ENCODE peak calls at places on chromosomes 3 and 15, in eight cellular contexts. One of them, this sample, is unnamed.

GRCh38 chr15:79933245-79933644 is 36.4 kb upstream of the MTHFS start:
- DNase-seq in dermis microvascular lymphatic vessel endothelial cell: no peak
- DNase-seq in T1000: no peak
- DNase-seq in HAP-1: no peak
- DNase-seq in AG08396: no peak
- DNase-seq in GDM1: no peak
- DNase-seq in stimulated activated CD4-positive, alpha-beta T cell treated with anti-CD3 and anti-CD28 coated beads, Interleukin-15, amount 100 ng/mL, for 1 hour: no peak
- DNase-seq in posterior cingulate gyrus: no peak
- DNase-seq in this sample: no peak

GRCh38 chr3:149314807-149315578 is 18.4 kb downstream of the TM4SF18 start:
- DNase-seq in dermis microvascular lymphatic vessel endothelial cell: no peak
- DNase-seq in T1000: no peak
- DNase-seq in HAP-1: no peak
- DNase-seq in AG08396: peak; percentile 36
- DNase-seq in GDM1: no peak
- DNase-seq in stimulated activated CD4-positive, alpha-beta T cell treated with anti-CD3 and anti-CD28 coated beads, Interleukin-15, amount 100 ng/mL, for 1 hour: no peak
- DNase-seq in posterior cingulate gyrus: no peak
- DNase-seq in this sample: no peak

GRCh38 chr15:52397118-52397517 is 101.5 kb upstream of the MYO5C start:
- DNase-seq in dermis microvascular lymphatic vessel endothelial cell: no peak
- DNase-seq in T1000: no peak
- DNase-seq in HAP-1: no peak
- DNase-seq in AG08396: no peak
- DNase-seq in GDM1: no peak
- DNase-seq in stimulated activated CD4-positive, alpha-beta T cell treated with anti-CD3 and anti-CD28 coated beads, Interleukin-15, amount 100 ng/mL, for 1 hour: no peak
- DNase-seq in posterior cingulate gyrus: no peak
- DNase-seq in this sample: no peak

GRCh38 chr3:56954125-56954524 is 106.3 kb upstream of the SPATA12 start:
- DNase-seq in dermis microvascular lymphatic vessel endothelial cell: no peak
- DNase-seq in T1000: no peak
- DNase-seq in HAP-1: no peak
- DNase-seq in AG08396: no peak
- DNase-seq in GDM1: no peak
- DNase-seq in stimulated activated CD4-positive, alpha-beta T cell treated with anti-CD3 and anti-CD28 coated beads, Interleukin-15, amount 100 ng/mL, for 1 hour: no peak
- DNase-seq in posterior cingulate gyrus: no peak
- DNase-seq in this sample: no peak

GRCh38 chr3:39383190-39383912 is at the start of gene SLC25A38:
- DNase-seq in dermis microvascular lymphatic vessel endothelial cell: peak; percentile 44
- DNase-seq in T1000: no peak
- DNase-seq in HAP-1: peak; percentile 88
- DNase-seq in AG08396: peak; percentile 87
- DNase-seq in GDM1: no peak
- DNase-seq in stimulated activated CD4-positive, alpha-beta T cell treated with anti-CD3 and anti-CD28 coated beads, Interleukin-15, amount 100 ng/mL, for 1 hour: peak; percentile 48
- DNase-seq in posterior cingulate gyrus: peak; percentile 76
- DNase-seq in this sample: no peak

GRCh38 chr15:39388118-39388517 is 192.8 kb upstream of the THBS1 start:
- DNase-seq in dermis microvascular lymphatic vessel endothelial cell: no peak
- DNase-seq in T1000: no peak
- DNase-seq in HAP-1: no peak
- DNase-seq in AG08396: no peak
- DNase-seq in GDM1: no peak
- DNase-seq in stimulated activated CD4-positive, alpha-beta T cell treated with anti-CD3 and anti-CD28 coated beads, Interleukin-15, amount 100 ng/mL, for 1 hour: no peak
- DNase-seq in posterior cingulate gyrus: no peak
- DNase-seq in this sample: no peak

GRCh38 chr3:182364323-182364722 is 429.0 kb upstream of the ATP11B start:
- DNase-seq in dermis microvascular lymphatic vessel endothelial cell: no peak
- DNase-seq in T1000: no peak
- DNase-seq in HAP-1: no peak
- DNase-seq in AG08396: no peak
- DNase-seq in GDM1: no peak
- DNase-seq in stimulated activated CD4-positive, alpha-beta T cell treated with anti-CD3 and anti-CD28 coated beads, Interleukin-15, amount 100 ng/mL, for 1 hour: no peak
- DNase-seq in posterior cingulate gyrus: peak; percentile 27
- DNase-seq in this sample: no peak

GRCh38 chr3:36362216-36362615 is 18.1 kb upstream of the STAC start:
- DNase-seq in dermis microvascular lymphatic vessel endothelial cell: no peak
- DNase-seq in T1000: no peak
- DNase-seq in HAP-1: no peak
- DNase-seq in AG08396: no peak
- DNase-seq in GDM1: no peak
- DNase-seq in stimulated activated CD4-positive, alpha-beta T cell treated with anti-CD3 and anti-CD28 coated beads, Interleukin-15, amount 100 ng/mL, for 1 hour: no peak
- DNase-seq in posterior cingulate gyrus: no peak
- DNase-seq in this sample: no peak

GRCh38 chr15:74889390-74889881 is 406 bp upstream of the MPI start:
- DNase-seq in dermis microvascular lymphatic vessel endothelial cell: no peak
- DNase-seq in T1000: no peak
- DNase-seq in HAP-1: peak; percentile 65
- DNase-seq in AG08396: peak; percentile 64
- DNase-seq in GDM1: peak; percentile 22
- DNase-seq in stimulated activated CD4-positive, alpha-beta T cell treated with anti-CD3 and anti-CD28 coated beads, Interleukin-15, amount 100 ng/mL, for 1 hour: no peak
- DNase-seq in posterior cingulate gyrus: peak; percentile 37
- DNase-seq in this sample: no peak

GRCh38 chr3:196772102-196772501 is 32.4 kb downstream of the PAK2 start:
- DNase-seq in dermis microvascular lymphatic vessel endothelial cell: no peak
- DNase-seq in T1000: no peak
- DNase-seq in HAP-1: no peak
- DNase-seq in AG08396: no peak
- DNase-seq in GDM1: no peak
- DNase-seq in stimulated activated CD4-positive, alpha-beta T cell treated with anti-CD3 and anti-CD28 coated beads, Interleukin-15, amount 100 ng/mL, for 1 hour: no peak
- DNase-seq in posterior cingulate gyrus: no peak
- DNase-seq in this sample: no peak

GRCh38 chr15:92361321-92362090 is 32.2 kb upstream of the ST8SIA2 start:
- DNase-seq in dermis microvascular lymphatic vessel endothelial cell: no peak
- DNase-seq in T1000: no peak
- DNase-seq in HAP-1: no peak
- DNase-seq in AG08396: no peak
- DNase-seq in GDM1: no peak
- DNase-seq in stimulated activated CD4-positive, alpha-beta T cell treated with anti-CD3 and anti-CD28 coated beads, Interleukin-15, amount 100 ng/mL, for 1 hour: no peak
- DNase-seq in posterior cingulate gyrus: no peak
- DNase-seq in this sample: no peak

GRCh38 chr3:65935724-65936123 is 103.0 kb downstream of the MAGI1 start:
- DNase-seq in dermis microvascular lymphatic vessel endothelial cell: no peak
- DNase-seq in T1000: no peak
- DNase-seq in HAP-1: no peak
- DNase-seq in AG08396: no peak
- DNase-seq in GDM1: no peak
- DNase-seq in stimulated activated CD4-positive, alpha-beta T cell treated with anti-CD3 and anti-CD28 coated beads, Interleukin-15, amount 100 ng/mL, for 1 hour: no peak
- DNase-seq in posterior cingulate gyrus: no peak
- DNase-seq in this sample: no peak

GRCh38 chr3:162295323-162295983 is 798.8 kb downstream of the OTOL1 start:
- DNase-seq in dermis microvascular lymphatic vessel endothelial cell: no peak
- DNase-seq in T1000: peak; percentile 25
- DNase-seq in HAP-1: no peak
- DNase-seq in AG08396: peak; percentile 64
- DNase-seq in GDM1: no peak
- DNase-seq in stimulated activated CD4-positive, alpha-beta T cell treated with anti-CD3 and anti-CD28 coated beads, Interleukin-15, amount 100 ng/mL, for 1 hour: no peak
- DNase-seq in posterior cingulate gyrus: no peak
- DNase-seq in this sample: no peak

GRCh38 chr3:105139851-105140560 is 226.7 kb upstream of the ALCAM start:
- DNase-seq in dermis microvascular lymphatic vessel endothelial cell: no peak
- DNase-seq in T1000: no peak
- DNase-seq in HAP-1: no peak
- DNase-seq in AG08396: no peak
- DNase-seq in GDM1: no peak
- DNase-seq in stimulated activated CD4-positive, alpha-beta T cell treated with anti-CD3 and anti-CD28 coated beads, Interleukin-15, amount 100 ng/mL, for 1 hour: no peak
- DNase-seq in posterior cingulate gyrus: no peak
- DNase-seq in this sample: peak; percentile 70

GRCh38 chr15:41104234-41104633 is 11.8 kb downstream of the INO80 start:
- DNase-seq in dermis microvascular lymphatic vessel endothelial cell: no peak
- DNase-seq in T1000: no peak
- DNase-seq in HAP-1: no peak
- DNase-seq in AG08396: peak; percentile 25
- DNase-seq in GDM1: no peak
- DNase-seq in stimulated activated CD4-positive, alpha-beta T cell treated with anti-CD3 and anti-CD28 coated beads, Interleukin-15, amount 100 ng/mL, for 1 hour: no peak
- DNase-seq in posterior cingulate gyrus: no peak
- DNase-seq in this sample: no peak

GRCh38 chr3:90091557-90091956 is 984.1 kb downstream of the EPHA3 start:
- DNase-seq in dermis microvascular lymphatic vessel endothelial cell: no peak
- DNase-seq in T1000: peak; percentile 53
- DNase-seq in HAP-1: peak; percentile 68
- DNase-seq in AG08396: peak; percentile 12
- DNase-seq in GDM1: no peak
- DNase-seq in stimulated activated CD4-positive, alpha-beta T cell treated with anti-CD3 and anti-CD28 coated beads, Interleukin-15, amount 100 ng/mL, for 1 hour: no peak
- DNase-seq in posterior cingulate gyrus: no peak
- DNase-seq in this sample: no peak

GRCh38 chr3:70400194-70400593 is 87.8 kb upstream of the MDFIC2 start:
- DNase-seq in dermis microvascular lymphatic vessel endothelial cell: no peak
- DNase-seq in T1000: no peak
- DNase-seq in HAP-1: no peak
- DNase-seq in AG08396: no peak
- DNase-seq in GDM1: no peak
- DNase-seq in stimulated activated CD4-positive, alpha-beta T cell treated with anti-CD3 and anti-CD28 coated beads, Interleukin-15, amount 100 ng/mL, for 1 hour: no peak
- DNase-seq in posterior cingulate gyrus: no peak
- DNase-seq in this sample: no peak

GRCh38 chr15:100115711-100116090 is 226.1 kb downstream of the ADAMTS17 start:
- DNase-seq in dermis microvascular lymphatic vessel endothelial cell: no peak
- DNase-seq in T1000: no peak
- DNase-seq in HAP-1: no peak
- DNase-seq in AG08396: peak; percentile 37
- DNase-seq in GDM1: no peak
- DNase-seq in stimulated activated CD4-positive, alpha-beta T cell treated with anti-CD3 and anti-CD28 coated beads, Interleukin-15, amount 100 ng/mL, for 1 hour: no peak
- DNase-seq in posterior cingulate gyrus: no peak
- DNase-seq in this sample: no peak

GRCh38 chr15:90598679-90599078 is 69.0 kb downstream of the CRTC3 start:
- DNase-seq in dermis microvascular lymphatic vessel endothelial cell: no peak
- DNase-seq in T1000: no peak
- DNase-seq in HAP-1: no peak
- DNase-seq in AG08396: no peak
- DNase-seq in GDM1: no peak
- DNase-seq in stimulated activated CD4-positive, alpha-beta T cell treated with anti-CD3 and anti-CD28 coated beads, Interleukin-15, amount 100 ng/mL, for 1 hour: no peak
- DNase-seq in posterior cingulate gyrus: no peak
- DNase-seq in this sample: no peak

GRCh38 chr3:15081960-15082664 is 16.8 kb downstream of the RBSN start:
- DNase-seq in dermis microvascular lymphatic vessel endothelial cell: no peak
- DNase-seq in T1000: no peak
- DNase-seq in HAP-1: no peak
- DNase-seq in AG08396: peak; percentile 39
- DNase-seq in GDM1: no peak
- DNase-seq in stimulated activated CD4-positive, alpha-beta T cell treated with anti-CD3 and anti-CD28 coated beads, Interleukin-15, amount 100 ng/mL, for 1 hour: no peak
- DNase-seq in posterior cingulate gyrus: no peak
- DNase-seq in this sample: no peak

GRCh38 chr15:78685157-78685830 is 44.3 kb upstream of the CHRNB4 start:
- DNase-seq in dermis microvascular lymphatic vessel endothelial cell: no peak
- DNase-seq in T1000: no peak
- DNase-seq in HAP-1: peak; percentile 28
- DNase-seq in AG08396: no peak
- DNase-seq in GDM1: no peak
- DNase-seq in stimulated activated CD4-positive, alpha-beta T cell treated with anti-CD3 and anti-CD28 coated beads, Interleukin-15, amount 100 ng/mL, for 1 hour: no peak
- DNase-seq in posterior cingulate gyrus: no peak
- DNase-seq in this sample: no peak

GRCh38 chr3:154775821-154776548 is 304.1 kb upstream of the MME start:
- DNase-seq in dermis microvascular lymphatic vessel endothelial cell: no peak
- DNase-seq in T1000: no peak
- DNase-seq in HAP-1: no peak
- DNase-seq in AG08396: no peak
- DNase-seq in GDM1: no peak
- DNase-seq in stimulated activated CD4-positive, alpha-beta T cell treated with anti-CD3 and anti-CD28 coated beads, Interleukin-15, amount 100 ng/mL, for 1 hour: no peak
- DNase-seq in posterior cingulate gyrus: no peak
- DNase-seq in this sample: no peak

GRCh38 chr3:132788299-132788698 is 66.1 kb upstream of the NPHP3 start:
- DNase-seq in dermis microvascular lymphatic vessel endothelial cell: peak; percentile 7
- DNase-seq in T1000: no peak
- DNase-seq in HAP-1: no peak
- DNase-seq in AG08396: peak; percentile 34
- DNase-seq in GDM1: no peak
- DNase-seq in stimulated activated CD4-positive, alpha-beta T cell treated with anti-CD3 and anti-CD28 coated beads, Interleukin-15, amount 100 ng/mL, for 1 hour: no peak
- DNase-seq in posterior cingulate gyrus: no peak
- DNase-seq in this sample: no peak

GRCh38 chr15:80160570-80161156 is 7.9 kb downstream of the FAH start:
- DNase-seq in dermis microvascular lymphatic vessel endothelial cell: peak; percentile 78
- DNase-seq in T1000: peak; percentile 20
- DNase-seq in HAP-1: no peak
- DNase-seq in AG08396: peak; percentile 78
- DNase-seq in GDM1: peak; percentile 90
- DNase-seq in stimulated activated CD4-positive, alpha-beta T cell treated with anti-CD3 and anti-CD28 coated beads, Interleukin-15, amount 100 ng/mL, for 1 hour: no peak
- DNase-seq in posterior cingulate gyrus: peak; percentile 32
- DNase-seq in this sample: peak; percentile 83

GRCh38 chr15:82571722-82572222 is 31.5 kb upstream of the RPS17 start:
- DNase-seq in dermis microvascular lymphatic vessel endothelial cell: no peak
- DNase-seq in T1000: peak; percentile 31
- DNase-seq in HAP-1: peak; percentile 68
- DNase-seq in AG08396: peak; percentile 86
- DNase-seq in GDM1: no peak
- DNase-seq in stimulated activated CD4-positive, alpha-beta T cell treated with anti-CD3 and anti-CD28 coated beads, Interleukin-15, amount 100 ng/mL, for 1 hour: no peak
- DNase-seq in posterior cingulate gyrus: peak; percentile 76
- DNase-seq in this sample: no peak

GRCh38 chr3:4751057-4752051 is 227.9 kb upstream of the BHLHE40 start:
- DNase-seq in dermis microvascular lymphatic vessel endothelial cell: peak; percentile 23
- DNase-seq in T1000: no peak
- DNase-seq in HAP-1: no peak
- DNase-seq in AG08396: peak; percentile 25
- DNase-seq in GDM1: peak; percentile 16
- DNase-seq in stimulated activated CD4-positive, alpha-beta T cell treated with anti-CD3 and anti-CD28 coated beads, Interleukin-15, amount 100 ng/mL, for 1 hour: no peak
- DNase-seq in posterior cingulate gyrus: no peak
- DNase-seq in this sample: peak; percentile 55

GRCh38 chr3:35505772-35506171 is 133.6 kb upstream of the ARPP21 start:
- DNase-seq in dermis microvascular lymphatic vessel endothelial cell: no peak
- DNase-seq in T1000: no peak
- DNase-seq in HAP-1: no peak
- DNase-seq in AG08396: no peak
- DNase-seq in GDM1: no peak
- DNase-seq in stimulated activated CD4-positive, alpha-beta T cell treated with anti-CD3 and anti-CD28 coated beads, Interleukin-15, amount 100 ng/mL, for 1 hour: no peak
- DNase-seq in posterior cingulate gyrus: no peak
- DNase-seq in this sample: no peak

GRCh38 chr15:75891895-75892294 is 11.8 kb upstream of the FBXO22 start:
- DNase-seq in dermis microvascular lymphatic vessel endothelial cell: no peak
- DNase-seq in T1000: peak; percentile 10
- DNase-seq in HAP-1: no peak
- DNase-seq in AG08396: peak; percentile 36
- DNase-seq in GDM1: no peak
- DNase-seq in stimulated activated CD4-positive, alpha-beta T cell treated with anti-CD3 and anti-CD28 coated beads, Interleukin-15, amount 100 ng/mL, for 1 hour: no peak
- DNase-seq in posterior cingulate gyrus: no peak
- DNase-seq in this sample: peak; percentile 8

GRCh38 chr15:100880139-100880896 is 687 bp downstream of the ALDH1A3 start:
- DNase-seq in dermis microvascular lymphatic vessel endothelial cell: no peak
- DNase-seq in T1000: no peak
- DNase-seq in HAP-1: no peak
- DNase-seq in AG08396: no peak
- DNase-seq in GDM1: no peak
- DNase-seq in stimulated activated CD4-positive, alpha-beta T cell treated with anti-CD3 and anti-CD28 coated beads, Interleukin-15, amount 100 ng/mL, for 1 hour: no peak
- DNase-seq in posterior cingulate gyrus: no peak
- DNase-seq in this sample: no peak